ENCODE peak calls at places on chromosomes 3 and 15, in ten cellular contexts. One of them, this sample, is unnamed.

GRCh38 chr3:139299261-139300132 is 44.3 kb upstream of the MRPS22 start:
- DNase-seq in psoas muscle: peak
- DNase-seq in endodermal cell: peak
- DNase-seq in GM12864: no peak
- DNase-seq in AG04450: peak
- DNase-seq in brain microvascular endothelial cell: peak
- DNase-seq in neural progenitor cell: no peak
- DNase-seq in NT2/D1: no peak
- DNase-seq in AG10803: peak
- DNase-seq in fibroblast of lung: peak
- DNase-seq in this sample: no peak

GRCh38 chr3:122030381-122031122 is 8.5 kb upstream of the ILDR1 start:
- DNase-seq in NT2/D1: peak
- DNase-seq in brain microvascular endothelial cell: peak
- DNase-seq in endodermal cell: no peak
- DNase-seq in psoas muscle: no peak
- DNase-seq in fibroblast of lung: no peak
- DNase-seq in GM12864: no peak
- DNase-seq in neural progenitor cell: no peak
- DNase-seq in AG10803: peak
- DNase-seq in AG04450: no peak
- DNase-seq in this sample: peak

GRCh38 chr3:197007296-197007940 is 22.2 kb downstream of the MELTF start:
- DNase-seq in psoas muscle: peak
- DNase-seq in NT2/D1: no peak
- DNase-seq in AG10803: no peak
- DNase-seq in endodermal cell: no peak
- DNase-seq in neural progenitor cell: no peak
- DNase-seq in brain microvascular endothelial cell: no peak
- DNase-seq in fibroblast of lung: no peak
- DNase-seq in GM12864: no peak
- DNase-seq in AG04450: no peak
- DNase-seq in this sample: no peak

GRCh38 chr3:47057212-47057671 is 77.8 kb downstream of the NBEAL2 start:
- DNase-seq in psoas muscle: no peak
- DNase-seq in endodermal cell: no peak
- DNase-seq in AG10803: peak
- DNase-seq in brain microvascular endothelial cell: no peak
- DNase-seq in neural progenitor cell: no peak
- DNase-seq in GM12864: no peak
- DNase-seq in fibroblast of lung: no peak
- DNase-seq in AG04450: no peak
- DNase-seq in NT2/D1: no peak
- DNase-seq in this sample: no peak

GRCh38 chr3:18489939-18490338 is 64.8 kb upstream of the SATB1 start:
- DNase-seq in brain microvascular endothelial cell: no peak
- DNase-seq in GM12864: no peak
- DNase-seq in neural progenitor cell: no peak
- DNase-seq in fibroblast of lung: no peak
- DNase-seq in endodermal cell: no peak
- DNase-seq in AG04450: no peak
- DNase-seq in AG10803: no peak
- DNase-seq in psoas muscle: no peak
- DNase-seq in NT2/D1: no peak
- DNase-seq in this sample: no peak

GRCh38 chr3:46495901-46496456 is 1.8 kb upstream of the RTP3 start:
- DNase-seq in AG10803: peak
- DNase-seq in brain microvascular endothelial cell: peak
- DNase-seq in NT2/D1: no peak
- DNase-seq in psoas muscle: no peak
- DNase-seq in GM12864: no peak
- DNase-seq in endodermal cell: no peak
- DNase-seq in neural progenitor cell: no peak
- DNase-seq in fibroblast of lung: peak
- DNase-seq in AG04450: peak
- DNase-seq in this sample: peak

GRCh38 chr15:81895723-81896122 is 150.1 kb downstream of the MEX3B start:
- DNase-seq in brain microvascular endothelial cell: no peak
- DNase-seq in psoas muscle: no peak
- DNase-seq in endodermal cell: no peak
- DNase-seq in AG04450: no peak
- DNase-seq in AG10803: no peak
- DNase-seq in fibroblast of lung: no peak
- DNase-seq in neural progenitor cell: no peak
- DNase-seq in GM12864: no peak
- DNase-seq in NT2/D1: no peak
- DNase-seq in this sample: no peak

GRCh38 chr3:168249539-168250414 is 154.1 kb upstream of the GOLIM4 start:
- DNase-seq in endodermal cell: peak
- DNase-seq in AG04450: peak
- DNase-seq in fibroblast of lung: peak
- DNase-seq in psoas muscle: peak
- DNase-seq in GM12864: peak
- DNase-seq in NT2/D1: peak
- DNase-seq in AG10803: peak
- DNase-seq in neural progenitor cell: peak
- DNase-seq in brain microvascular endothelial cell: peak
- DNase-seq in this sample: peak

GRCh38 chr3:132655471-132655870 is 4.1 kb downstream of the ACAD11 start:
- DNase-seq in neural progenitor cell: no peak
- DNase-seq in fibroblast of lung: no peak
- DNase-seq in AG10803: no peak
- DNase-seq in endodermal cell: no peak
- DNase-seq in AG04450: no peak
- DNase-seq in brain microvascular endothelial cell: no peak
- DNase-seq in NT2/D1: no peak
- DNase-seq in GM12864: no peak
- DNase-seq in psoas muscle: no peak
- DNase-seq in this sample: no peak

GRCh38 chr3:87136066-87136596 is 91.0 kb upstream of the CHMP2B start:
- DNase-seq in GM12864: no peak
- DNase-seq in endodermal cell: no peak
- DNase-seq in neural progenitor cell: no peak
- DNase-seq in AG04450: no peak
- DNase-seq in AG10803: no peak
- DNase-seq in brain microvascular endothelial cell: no peak
- DNase-seq in fibroblast of lung: no peak
- DNase-seq in psoas muscle: no peak
- DNase-seq in NT2/D1: no peak
- DNase-seq in this sample: no peak

GRCh38 chr3:71578045-71578730 is 5.3 kb downstream of the FOXP1 start:
- DNase-seq in NT2/D1: no peak
- DNase-seq in brain microvascular endothelial cell: no peak
- DNase-seq in AG10803: peak
- DNase-seq in fibroblast of lung: no peak
- DNase-seq in psoas muscle: no peak
- DNase-seq in neural progenitor cell: no peak
- DNase-seq in GM12864: no peak
- DNase-seq in AG04450: no peak
- DNase-seq in endodermal cell: no peak
- DNase-seq in this sample: no peak

GRCh38 chr3:11556851-11557644 is 86.7 kb downstream of the VGLL4 start:
- DNase-seq in GM12864: no peak
- DNase-seq in AG04450: peak
- DNase-seq in NT2/D1: no peak
- DNase-seq in endodermal cell: no peak
- DNase-seq in fibroblast of lung: peak
- DNase-seq in brain microvascular endothelial cell: peak
- DNase-seq in neural progenitor cell: no peak
- DNase-seq in AG10803: peak
- DNase-seq in psoas muscle: peak
- DNase-seq in this sample: no peak

GRCh38 chr15:76168237-76168984 is 108.6 kb downstream of the TMEM266 start:
- DNase-seq in endodermal cell: no peak
- DNase-seq in psoas muscle: peak
- DNase-seq in AG04450: no peak
- DNase-seq in brain microvascular endothelial cell: no peak
- DNase-seq in neural progenitor cell: no peak
- DNase-seq in NT2/D1: no peak
- DNase-seq in fibroblast of lung: no peak
- DNase-seq in GM12864: no peak
- DNase-seq in AG10803: peak
- DNase-seq in this sample: no peak

GRCh38 chr3:146165844-146166243 is 4.9 kb upstream of the PLOD2 start:
- DNase-seq in AG10803: no peak
- DNase-seq in AG04450: no peak
- DNase-seq in psoas muscle: no peak
- DNase-seq in brain microvascular endothelial cell: no peak
- DNase-seq in NT2/D1: no peak
- DNase-seq in endodermal cell: no peak
- DNase-seq in neural progenitor cell: no peak
- DNase-seq in fibroblast of lung: no peak
- DNase-seq in GM12864: no peak
- DNase-seq in this sample: no peak
- H3K4me3 ChIP-seq in AG10803: no peak
- H3K4me3 ChIP-seq in AG04450: no peak
- H3K4me3 ChIP-seq in psoas muscle: no peak
- H3K4me3 ChIP-seq in brain microvascular endothelial cell: no peak
- H3K4me3 ChIP-seq in NT2/D1: no peak
- H3K4me3 ChIP-seq in endodermal cell: no peak
- H3K4me3 ChIP-seq in neural progenitor cell: no peak
- H3K4me3 ChIP-seq in fibroblast of lung: no peak
- H3K4me3 ChIP-seq in GM12864: no peak
- H3K4me3 ChIP-seq in this sample: no peak

DNA sequence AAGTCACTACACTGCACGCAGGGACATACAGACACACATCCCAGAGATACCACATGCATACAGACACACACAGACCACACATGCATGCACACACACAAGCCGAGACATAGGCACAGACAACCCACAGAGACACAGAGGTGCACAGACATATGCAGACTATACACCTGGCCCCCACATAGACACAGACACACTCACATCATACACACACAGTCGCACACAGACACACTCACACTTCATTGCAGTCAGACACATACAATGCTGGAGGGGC is 1.2 kb upstream of the MGLL start:
- DNase-seq in GM12864: no peak
- DNase-seq in brain microvascular endothelial cell: no peak
- DNase-seq in AG10803: no peak
- DNase-seq in psoas muscle: no peak
- DNase-seq in AG04450: no peak
- DNase-seq in endodermal cell: no peak
- DNase-seq in neural progenitor cell: no peak
- DNase-seq in NT2/D1: no peak
- DNase-seq in fibroblast of lung: no peak
- DNase-seq in this sample: no peak
- H3K4me3 ChIP-seq in GM12864: peak
- H3K4me3 ChIP-seq in brain microvascular endothelial cell: peak
- H3K4me3 ChIP-seq in AG10803: peak
- H3K4me3 ChIP-seq in psoas muscle: peak
- H3K4me3 ChIP-seq in AG04450: peak
- H3K4me3 ChIP-seq in endodermal cell: no peak
- H3K4me3 ChIP-seq in neural progenitor cell: peak
- H3K4me3 ChIP-seq in NT2/D1: peak
- H3K4me3 ChIP-seq in fibroblast of lung: peak
- H3K4me3 ChIP-seq in this sample: peak

DNA sequence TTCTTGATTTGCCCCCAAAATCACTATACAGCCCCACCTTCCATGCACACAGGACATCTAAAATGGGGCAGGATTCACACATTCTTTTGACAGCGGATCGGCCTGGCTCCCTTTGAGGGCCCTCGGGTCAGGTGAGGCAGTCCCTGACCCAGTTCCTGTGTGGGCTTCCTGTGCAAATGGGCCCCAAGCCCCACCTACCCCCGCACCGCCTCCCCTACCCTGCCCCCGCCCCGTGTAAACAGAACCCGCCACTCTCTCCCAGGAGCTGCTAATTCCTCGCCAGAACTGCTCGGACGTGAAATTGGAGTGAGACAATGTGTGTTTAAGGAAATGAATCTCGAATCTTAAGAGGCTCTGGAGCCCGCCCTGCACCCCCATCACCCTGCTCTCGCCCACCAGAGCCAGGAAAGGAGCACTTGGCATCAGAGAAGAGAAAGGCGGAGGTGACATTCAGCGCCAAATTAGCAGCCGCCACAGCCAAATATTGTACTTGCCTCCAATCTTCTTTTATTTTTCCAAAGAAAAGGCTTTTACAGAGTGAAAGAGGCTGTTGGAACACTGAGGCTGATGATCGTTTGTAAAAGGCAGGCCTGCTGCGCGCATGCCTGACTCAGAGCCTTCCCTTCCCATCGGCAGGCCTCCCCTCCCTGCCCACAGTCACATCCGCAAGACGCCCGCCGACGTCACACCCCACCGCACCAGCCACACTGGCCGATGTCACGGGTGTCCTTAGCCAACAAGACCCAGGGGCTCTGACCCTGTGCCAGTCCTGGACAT is 53.1 kb downstream of the CACNA2D2 start:
- DNase-seq in fibroblast of lung: peak
- DNase-seq in endodermal cell: peak
- DNase-seq in GM12864: no peak
- DNase-seq in psoas muscle: peak
- DNase-seq in NT2/D1: no peak
- DNase-seq in neural progenitor cell: peak
- DNase-seq in AG04450: no peak
- DNase-seq in AG10803: peak
- DNase-seq in brain microvascular endothelial cell: no peak
- DNase-seq in this sample: no peak
- H3K4me3 ChIP-seq in fibroblast of lung: no peak
- H3K4me3 ChIP-seq in endodermal cell: no peak
- H3K4me3 ChIP-seq in GM12864: no peak
- H3K4me3 ChIP-seq in psoas muscle: no peak
- H3K4me3 ChIP-seq in NT2/D1: no peak
- H3K4me3 ChIP-seq in neural progenitor cell: no peak
- H3K4me3 ChIP-seq in AG04450: no peak
- H3K4me3 ChIP-seq in AG10803: no peak
- H3K4me3 ChIP-seq in brain microvascular endothelial cell: no peak
- H3K4me3 ChIP-seq in this sample: no peak

GRCh38 chr15:31308185-31308639 is 18.4 kb upstream of the KLF13 start:
- DNase-seq in GM12864: no peak
- DNase-seq in psoas muscle: no peak
- DNase-seq in AG04450: no peak
- DNase-seq in neural progenitor cell: no peak
- DNase-seq in AG10803: no peak
- DNase-seq in endodermal cell: peak
- DNase-seq in brain microvascular endothelial cell: no peak
- DNase-seq in NT2/D1: no peak
- DNase-seq in fibroblast of lung: no peak
- DNase-seq in this sample: no peak

GRCh38 chr15:31306036-31306425 is 20.6 kb upstream of the KLF13 start:
- DNase-seq in AG10803: no peak
- DNase-seq in GM12864: no peak
- DNase-seq in NT2/D1: no peak
- DNase-seq in fibroblast of lung: no peak
- DNase-seq in psoas muscle: no peak
- DNase-seq in brain microvascular endothelial cell: no peak
- DNase-seq in endodermal cell: no peak
- DNase-seq in neural progenitor cell: no peak
- DNase-seq in AG04450: no peak
- DNase-seq in this sample: no peak

GRCh38 chr15:31307270-31308184 is 19.1 kb upstream of the KLF13 start:
- DNase-seq in psoas muscle: no peak
- DNase-seq in brain microvascular endothelial cell: no peak
- DNase-seq in AG10803: no peak
- DNase-seq in AG04450: no peak
- DNase-seq in GM12864: no peak
- DNase-seq in NT2/D1: no peak
- DNase-seq in neural progenitor cell: no peak
- DNase-seq in fibroblast of lung: no peak
- DNase-seq in endodermal cell: peak
- DNase-seq in this sample: no peak

GRCh38 chr15:31305375-31305774 is 21.3 kb upstream of the KLF13 start:
- DNase-seq in neural progenitor cell: no peak
- DNase-seq in fibroblast of lung: no peak
- DNase-seq in NT2/D1: no peak
- DNase-seq in AG10803: no peak
- DNase-seq in GM12864: no peak
- DNase-seq in brain microvascular endothelial cell: no peak
- DNase-seq in AG04450: no peak
- DNase-seq in endodermal cell: no peak
- DNase-seq in psoas muscle: no peak
- DNase-seq in this sample: no peak

GRCh38 chr15:31306426-31307269 is 20.0 kb upstream of the KLF13 start:
- DNase-seq in endodermal cell: peak
- DNase-seq in NT2/D1: peak
- DNase-seq in AG04450: no peak
- DNase-seq in AG10803: no peak
- DNase-seq in neural progenitor cell: peak
- DNase-seq in brain microvascular endothelial cell: no peak
- DNase-seq in psoas muscle: peak
- DNase-seq in fibroblast of lung: no peak
- DNase-seq in GM12864: no peak
- DNase-seq in this sample: no peak
- H3K4me3 ChIP-seq in endodermal cell: no peak
- H3K4me3 ChIP-seq in NT2/D1: no peak
- H3K4me3 ChIP-seq in AG04450: no peak
- H3K4me3 ChIP-seq in AG10803: no peak
- H3K4me3 ChIP-seq in neural progenitor cell: peak
- H3K4me3 ChIP-seq in brain microvascular endothelial cell: no peak
- H3K4me3 ChIP-seq in psoas muscle: no peak
- H3K4me3 ChIP-seq in fibroblast of lung: no peak
- H3K4me3 ChIP-seq in GM12864: no peak
- H3K4me3 ChIP-seq in this sample: no peak

This sample was measured in BJ.